ENCODE peak calls at places on chromosomes 11 and 22, in six cellular contexts. One of them, this sample, is unnamed.
A peak's percentile ranks its signal among the peaks of the same experiment; 100 is the strongest.

GRCh38 chr11:11894486-11894885 is 52.7 kb downstream of the USP47 start:
- DNase-seq in tibial nerve: no peak
- DNase-seq in body of pancreas: no peak
- DNase-seq in heart right ventricle: no peak
- DNase-seq in heart left ventricle: no peak
- DNase-seq in HL-60: no peak
- DNase-seq in this sample: no peak

GRCh38 chr11:13320688-13321087 is 43.1 kb downstream of the BMAL1 start:
- DNase-seq in tibial nerve: no peak
- DNase-seq in body of pancreas: no peak
- DNase-seq in heart right ventricle: no peak
- DNase-seq in heart left ventricle: no peak
- DNase-seq in HL-60: no peak
- DNase-seq in this sample: no peak

GRCh38 chr11:87443707-87444106 is 406.0 kb downstream of the TMEM135 start:
- DNase-seq in tibial nerve: no peak
- DNase-seq in body of pancreas: no peak
- DNase-seq in heart right ventricle: no peak
- DNase-seq in heart left ventricle: no peak
- DNase-seq in HL-60: no peak
- DNase-seq in this sample: no peak

GRCh38 chr11:120424185-120424969 is 87.2 kb upstream of the GRIK4 start:
- DNase-seq in tibial nerve: no peak
- DNase-seq in body of pancreas: no peak
- DNase-seq in heart right ventricle: no peak
- DNase-seq in heart left ventricle: no peak
- DNase-seq in HL-60: no peak
- DNase-seq in this sample: no peak

GRCh38 chr22:43109921-43110443 is 568 bp upstream of the BIK start:
- DNase-seq in tibial nerve: no peak
- DNase-seq in body of pancreas: no peak
- DNase-seq in heart right ventricle: no peak
- DNase-seq in heart left ventricle: no peak
- DNase-seq in HL-60: no peak
- DNase-seq in this sample: no peak

GRCh38 chr11:12439615-12440014 is 62.2 kb downstream of the PARVA start:
- DNase-seq in tibial nerve: no peak
- DNase-seq in body of pancreas: no peak
- DNase-seq in heart right ventricle: no peak
- DNase-seq in heart left ventricle: no peak
- DNase-seq in HL-60: no peak
- DNase-seq in this sample: no peak

GRCh38 chr11:71342951-71343827 is 90.8 kb upstream of the SHANK2 start:
- DNase-seq in tibial nerve: no peak
- DNase-seq in body of pancreas: peak; percentile 81
- DNase-seq in heart right ventricle: no peak
- DNase-seq in heart left ventricle: no peak
- DNase-seq in HL-60: no peak
- DNase-seq in this sample: no peak

GRCh38 chr22:19429950-19430889 is 1.3 kb downstream of the HIRA start:
- DNase-seq in tibial nerve: no peak
- DNase-seq in body of pancreas: no peak
- DNase-seq in heart right ventricle: peak; percentile 28
- DNase-seq in heart left ventricle: no peak
- DNase-seq in HL-60: peak; percentile 68
- DNase-seq in this sample: no peak

GRCh38 chr11:45651156-45651555 is 14.3 kb downstream of the CHST1 start:
- DNase-seq in tibial nerve: no peak
- DNase-seq in body of pancreas: no peak
- DNase-seq in heart right ventricle: no peak
- DNase-seq in heart left ventricle: no peak
- DNase-seq in HL-60: no peak
- DNase-seq in this sample: no peak

GRCh38 chr11:77705195-77705876 is 67.7 kb upstream of the CLNS1A start:
- DNase-seq in tibial nerve: no peak
- DNase-seq in body of pancreas: no peak
- DNase-seq in heart right ventricle: no peak
- DNase-seq in heart left ventricle: no peak
- DNase-seq in HL-60: peak; percentile 45
- DNase-seq in this sample: no peak

GRCh38 chr11:73962097-73962705 is 11.4 kb downstream of the DNAJB13 start:
- DNase-seq in tibial nerve: no peak
- DNase-seq in body of pancreas: no peak
- DNase-seq in heart right ventricle: no peak
- DNase-seq in heart left ventricle: no peak
- DNase-seq in HL-60: no peak
- DNase-seq in this sample: no peak

GRCh38 chr22:23289851-23290724 is 109.8 kb downstream of the BCR start:
- DNase-seq in tibial nerve: peak; percentile 70
- DNase-seq in body of pancreas: peak; percentile 45
- DNase-seq in heart right ventricle: peak; percentile 35
- DNase-seq in heart left ventricle: no peak
- DNase-seq in HL-60: peak; percentile 24
- DNase-seq in this sample: no peak

GRCh38 chr11:7787239-7787638 is 9.5 kb downstream of the OR5P2 start:
- DNase-seq in tibial nerve: no peak
- DNase-seq in body of pancreas: no peak
- DNase-seq in heart right ventricle: no peak
- DNase-seq in heart left ventricle: no peak
- DNase-seq in HL-60: no peak
- DNase-seq in this sample: no peak

GRCh38 chr11:132119573-132119972 is 749.2 kb downstream of the NTM start:
- DNase-seq in tibial nerve: no peak
- DNase-seq in body of pancreas: no peak
- DNase-seq in heart right ventricle: no peak
- DNase-seq in heart left ventricle: no peak
- DNase-seq in HL-60: no peak
- DNase-seq in this sample: no peak

GRCh38 chr11:128405693-128406364 is 181.5 kb downstream of the ETS1 start:
- DNase-seq in tibial nerve: no peak
- DNase-seq in body of pancreas: no peak
- DNase-seq in heart right ventricle: no peak
- DNase-seq in heart left ventricle: no peak
- DNase-seq in HL-60: no peak
- DNase-seq in this sample: no peak

GRCh38 chr11:45655831-45656230 is 9.6 kb downstream of the CHST1 start:
- DNase-seq in tibial nerve: no peak
- DNase-seq in body of pancreas: no peak
- DNase-seq in heart right ventricle: no peak
- DNase-seq in heart left ventricle: no peak
- DNase-seq in HL-60: no peak
- DNase-seq in this sample: no peak

GRCh38 chr11:116190206-116190605 is 582.6 kb downstream of the BUD13 start:
- DNase-seq in tibial nerve: no peak
- DNase-seq in body of pancreas: no peak
- DNase-seq in heart right ventricle: no peak
- DNase-seq in heart left ventricle: no peak
- DNase-seq in HL-60: no peak
- DNase-seq in this sample: no peak

GRCh38 chr22:29158546-29158945 is 47.1 kb upstream of the EMID1 start:
- DNase-seq in tibial nerve: no peak
- DNase-seq in body of pancreas: no peak
- DNase-seq in heart right ventricle: no peak
- DNase-seq in heart left ventricle: no peak
- DNase-seq in HL-60: no peak
- DNase-seq in this sample: no peak

GRCh38 chr22:29157759-29158535 is 47.7 kb upstream of the EMID1 start:
- DNase-seq in tibial nerve: no peak
- DNase-seq in body of pancreas: no peak
- DNase-seq in heart right ventricle: no peak
- DNase-seq in heart left ventricle: no peak
- DNase-seq in HL-60: no peak
- DNase-seq in this sample: no peak

GRCh38 chr22:29155966-29156365 is 49.7 kb upstream of the EMID1 start:
- DNase-seq in tibial nerve: no peak
- DNase-seq in body of pancreas: no peak
- DNase-seq in heart right ventricle: no peak
- DNase-seq in heart left ventricle: no peak
- DNase-seq in HL-60: no peak
- DNase-seq in this sample: no peak

GRCh38 chr22:29154364-29155048 is 51.2 kb upstream of the EMID1 start:
- DNase-seq in tibial nerve: no peak
- DNase-seq in body of pancreas: peak; percentile 74
- DNase-seq in heart right ventricle: peak; percentile 64
- DNase-seq in heart left ventricle: peak; percentile 76
- DNase-seq in HL-60: peak; percentile 41
- DNase-seq in this sample: peak; percentile 25

DNA sequence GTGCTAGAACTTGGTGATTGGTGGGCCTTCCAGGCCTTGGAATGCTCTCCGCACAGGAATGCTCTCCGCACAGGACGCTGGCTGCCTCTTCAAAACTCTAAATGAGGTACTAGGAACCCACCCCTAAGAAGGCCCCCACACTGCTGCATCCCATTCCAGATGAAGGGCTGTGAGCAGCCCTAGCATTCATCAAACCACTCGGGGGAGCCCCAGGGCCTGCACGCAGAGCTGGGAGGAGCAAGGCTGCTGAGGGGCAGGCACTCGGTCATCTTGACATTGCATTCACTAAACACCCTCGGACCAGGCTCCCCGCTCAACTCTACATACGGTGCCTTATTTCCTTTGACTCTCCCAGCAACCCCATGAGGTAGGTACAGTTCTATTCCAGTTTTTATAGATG is 49.2 kb upstream of the EMID1 start:
- DNase-seq in tibial nerve: no peak
- DNase-seq in body of pancreas: no peak
- DNase-seq in heart right ventricle: no peak
- DNase-seq in heart left ventricle: no peak
- DNase-seq in HL-60: no peak
- DNase-seq in this sample: no peak
- TF ChIP-seq CTCF in tibial nerve: no peak
- TF ChIP-seq CTCF in body of pancreas: no peak
- TF ChIP-seq CTCF in heart right ventricle: no peak
- TF ChIP-seq CTCF in heart left ventricle: no peak
- TF ChIP-seq CTCF in HL-60: no peak
- TF ChIP-seq CTCF in this sample: no peak

GRCh38 chr11:33861366-33861765 is 30.5 kb downstream of the LMO2 start:
- DNase-seq in tibial nerve: no peak
- DNase-seq in body of pancreas: no peak
- DNase-seq in heart right ventricle: no peak
- DNase-seq in heart left ventricle: no peak
- DNase-seq in HL-60: no peak
- DNase-seq in this sample: no peak

GRCh38 chr11:33863418-33864172 is 28.3 kb downstream of the LMO2 start:
- DNase-seq in tibial nerve: no peak
- DNase-seq in body of pancreas: no peak
- DNase-seq in heart right ventricle: no peak
- DNase-seq in heart left ventricle: no peak
- DNase-seq in HL-60: no peak
- DNase-seq in this sample: no peak

GRCh38 chr11:33861911-33862310 is 30.0 kb downstream of the LMO2 start:
- DNase-seq in tibial nerve: no peak
- DNase-seq in body of pancreas: no peak
- DNase-seq in heart right ventricle: no peak
- DNase-seq in heart left ventricle: no peak
- DNase-seq in HL-60: no peak
- DNase-seq in this sample: no peak

GRCh38 chr11:33859306-33859705 is 32.6 kb downstream of the LMO2 start:
- DNase-seq in tibial nerve: no peak
- DNase-seq in body of pancreas: no peak
- DNase-seq in heart right ventricle: no peak
- DNase-seq in heart left ventricle: no peak
- DNase-seq in HL-60: no peak
- DNase-seq in this sample: no peak

GRCh38 chr11:33860926-33861325 is 30.9 kb downstream of the LMO2 start:
- DNase-seq in tibial nerve: no peak
- DNase-seq in body of pancreas: peak; percentile 56
- DNase-seq in heart right ventricle: no peak
- DNase-seq in heart left ventricle: no peak
- DNase-seq in HL-60: no peak
- DNase-seq in this sample: no peak
- H3K27me3 ChIP-seq in tibial nerve: peaks cover under 1% of the 10 kb centered on the region
- H3K27me3 ChIP-seq in body of pancreas: no peaks in the 10 kb centered on the region
- H3K27me3 ChIP-seq in heart right ventricle: peaks cover 6% of the 10 kb centered on the region
- H3K27me3 ChIP-seq in heart left ventricle: peaks cover 3% of the 10 kb centered on the region
- H3K27me3 ChIP-seq in HL-60: no peaks in the 10 kb centered on the region
- H3K27me3 ChIP-seq in this sample: no peaks in the 10 kb centered on the region

DNA sequence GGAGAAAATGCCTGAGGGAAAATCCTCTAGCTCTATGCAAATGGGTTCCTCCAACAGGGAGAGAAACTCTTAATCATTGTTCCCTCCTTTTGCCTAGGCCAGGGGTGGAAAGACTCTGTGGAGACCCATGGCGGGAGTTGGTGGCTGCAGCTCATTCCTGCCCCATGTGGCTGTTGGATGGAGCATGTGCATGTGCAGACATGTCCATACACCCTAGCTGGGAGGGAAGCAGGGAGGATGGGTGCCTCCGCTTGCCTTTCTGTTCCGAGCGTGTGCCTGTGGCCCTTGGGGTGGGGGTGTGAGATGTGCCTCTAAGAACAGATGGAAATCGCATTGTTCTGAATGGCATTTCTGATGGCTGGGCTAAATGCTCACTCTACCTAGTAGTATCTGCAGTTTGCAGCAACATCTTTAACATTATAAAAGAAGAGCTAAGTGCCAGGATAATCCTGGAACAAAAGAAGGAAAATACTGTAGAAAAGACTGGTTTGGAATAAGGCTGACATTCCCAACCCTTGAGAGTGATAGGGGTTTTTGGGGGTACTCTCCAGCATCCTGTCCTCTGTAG is 31.7 kb downstream of the METTL15 start:
- DNase-seq in tibial nerve: no peak
- DNase-seq in body of pancreas: no peak
- DNase-seq in heart right ventricle: no peak
- DNase-seq in heart left ventricle: no peak
- DNase-seq in HL-60: no peak
- DNase-seq in this sample: no peak
- TF ChIP-seq CTCF in tibial nerve: no peak
- TF ChIP-seq CTCF in body of pancreas: no peak
- TF ChIP-seq CTCF in heart right ventricle: no peak
- TF ChIP-seq CTCF in heart left ventricle: no peak
- TF ChIP-seq CTCF in HL-60: no peak
- TF ChIP-seq CTCF in this sample: no peak

DNA sequence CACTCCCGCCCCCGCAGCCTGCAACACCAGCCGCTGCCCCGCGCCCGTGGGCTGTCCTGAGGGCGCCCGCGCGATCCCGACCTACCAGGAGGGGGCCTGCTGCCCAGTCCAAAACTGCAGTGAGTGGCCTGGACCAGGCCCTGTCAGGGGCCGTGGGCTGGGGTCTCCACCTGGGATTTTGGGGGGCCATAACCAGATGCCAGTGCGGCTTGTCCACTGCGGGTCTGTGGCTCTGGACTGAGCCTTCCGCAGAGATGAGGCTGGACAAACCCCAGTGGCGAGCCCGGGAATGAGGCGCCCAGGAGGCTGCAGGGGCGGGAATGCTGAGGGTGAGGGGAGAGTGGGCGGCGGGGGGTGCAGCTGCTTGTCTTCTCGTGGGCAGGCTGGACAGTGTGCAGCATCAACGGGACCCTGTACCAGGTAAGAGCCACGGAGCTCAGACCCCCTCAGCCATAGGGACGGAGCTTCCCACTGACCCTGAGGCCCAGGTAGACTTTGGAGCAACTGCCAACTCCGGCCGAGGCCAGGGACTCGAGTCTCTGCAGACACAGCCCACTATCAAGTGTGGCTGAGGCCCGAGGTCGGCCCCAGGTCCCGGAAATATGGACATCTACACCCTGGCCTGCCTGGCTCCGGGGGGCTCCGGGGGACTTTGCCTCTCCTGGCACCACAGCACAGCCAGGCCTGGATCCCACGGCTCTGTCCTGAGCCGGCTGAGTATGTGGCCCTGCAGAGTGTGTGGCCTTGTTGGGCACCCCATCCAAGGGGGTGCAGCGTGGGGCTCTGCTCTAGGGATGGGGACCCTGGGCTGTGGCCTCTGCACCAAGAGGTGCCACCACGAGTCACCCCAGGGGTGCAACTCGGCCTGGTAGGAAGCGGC is 24.7 kb upstream of the MUC5B start:
- DNase-seq in tibial nerve: no peak
- DNase-seq in body of pancreas: peak; percentile 9
- DNase-seq in heart right ventricle: no peak
- DNase-seq in heart left ventricle: peak; percentile 6
- DNase-seq in HL-60: no peak
- DNase-seq in this sample: peak; percentile 1
- H3K27me3 ChIP-seq in tibial nerve: peaks cover 51% of the 10 kb centered on the region
- H3K27me3 ChIP-seq in body of pancreas: peaks cover 21% of the 10 kb centered on the region
- H3K27me3 ChIP-seq in heart right ventricle: peaks cover 55% of the 10 kb centered on the region
- H3K27me3 ChIP-seq in heart left ventricle: peaks cover 22% of the 10 kb centered on the region
- H3K27me3 ChIP-seq in HL-60: no peaks in the 10 kb centered on the region
- H3K27me3 ChIP-seq in this sample: no peaks in the 10 kb centered on the region

This sample was measured in thoracic aorta.